ENCODE peak calls at places on chromosome 11, in ten cellular contexts. One of them, this sample, is unnamed.

GRCh38 chr11:108213784-108214183 is 8.7 kb downstream of the NPAT start:
- DNase-seq in lower leg skin: no peak
- DNase-seq in A549: no peak
- DNase-seq in uterus: no peak
- DNase-seq in stomach: no peak
- DNase-seq in breast epithelium: no peak
- DNase-seq in thyroid gland: no peak
- DNase-seq in ovary: no peak
- DNase-seq in H1: no peak
- DNase-seq in suprapubic skin: no peak
- DNase-seq in this sample: no peak

GRCh38 chr11:72609045-72609444 is 65.2 kb downstream of the PDE2A start:
- DNase-seq in stomach: no peak
- DNase-seq in thyroid gland: no peak
- DNase-seq in suprapubic skin: no peak
- DNase-seq in ovary: no peak
- DNase-seq in A549: no peak
- DNase-seq in breast epithelium: no peak
- DNase-seq in lower leg skin: no peak
- DNase-seq in uterus: no peak
- DNase-seq in H1: no peak
- DNase-seq in this sample: no peak

GRCh38 chr11:15493066-15493465 is 378.3 kb downstream of the INSC start:
- DNase-seq in breast epithelium: no peak
- DNase-seq in uterus: no peak
- DNase-seq in A549: no peak
- DNase-seq in suprapubic skin: no peak
- DNase-seq in ovary: no peak
- DNase-seq in stomach: no peak
- DNase-seq in lower leg skin: no peak
- DNase-seq in thyroid gland: no peak
- DNase-seq in H1: no peak
- DNase-seq in this sample: no peak

GRCh38 chr11:19441752-19442553 is 201.2 kb upstream of the E2F8 start:
- DNase-seq in A549: peak
- DNase-seq in uterus: no peak
- DNase-seq in stomach: peak
- DNase-seq in ovary: no peak
- DNase-seq in H1: no peak
- DNase-seq in lower leg skin: no peak
- DNase-seq in thyroid gland: peak
- DNase-seq in suprapubic skin: no peak
- DNase-seq in breast epithelium: no peak
- DNase-seq in this sample: peak

GRCh38 chr11:57347336-57347735 is 9.2 kb downstream of the P2RX3 start:
- DNase-seq in A549: no peak
- DNase-seq in breast epithelium: no peak
- DNase-seq in lower leg skin: no peak
- DNase-seq in H1: no peak
- DNase-seq in stomach: no peak
- DNase-seq in thyroid gland: no peak
- DNase-seq in suprapubic skin: no peak
- DNase-seq in uterus: no peak
- DNase-seq in ovary: no peak
- DNase-seq in this sample: no peak

GRCh38 chr11:128171496-128171895 is 415.9 kb downstream of the ETS1 start:
- DNase-seq in breast epithelium: no peak
- DNase-seq in lower leg skin: no peak
- DNase-seq in ovary: no peak
- DNase-seq in H1: no peak
- DNase-seq in thyroid gland: no peak
- DNase-seq in stomach: no peak
- DNase-seq in A549: no peak
- DNase-seq in suprapubic skin: no peak
- DNase-seq in uterus: no peak
- DNase-seq in this sample: no peak

GRCh38 chr11:117750357-117750756 is 46.7 kb downstream of the DSCAML1 start:
- DNase-seq in uterus: no peak
- DNase-seq in lower leg skin: no peak
- DNase-seq in ovary: no peak
- DNase-seq in stomach: no peak
- DNase-seq in thyroid gland: no peak
- DNase-seq in suprapubic skin: no peak
- DNase-seq in A549: no peak
- DNase-seq in H1: no peak
- DNase-seq in breast epithelium: no peak
- DNase-seq in this sample: no peak

GRCh38 chr11:35662649-35663407 is at the start of gene TRIM44:
- DNase-seq in stomach: peak
- DNase-seq in uterus: peak
- DNase-seq in suprapubic skin: peak
- DNase-seq in breast epithelium: peak
- DNase-seq in ovary: peak
- DNase-seq in thyroid gland: peak
- DNase-seq in H1: peak
- DNase-seq in A549: peak
- DNase-seq in lower leg skin: peak
- DNase-seq in this sample: peak

GRCh38 chr11:701741-702513 is 4.1 kb upstream of the EPS8L2 start:
- DNase-seq in lower leg skin: no peak
- DNase-seq in stomach: no peak
- DNase-seq in thyroid gland: no peak
- DNase-seq in breast epithelium: no peak
- DNase-seq in A549: no peak
- DNase-seq in H1: no peak
- DNase-seq in ovary: no peak
- DNase-seq in uterus: no peak
- DNase-seq in suprapubic skin: peak
- DNase-seq in this sample: peak

GRCh38 chr11:11391796-11392195 is 38.7 kb upstream of the CSNK2A3 start:
- DNase-seq in thyroid gland: peak
- DNase-seq in suprapubic skin: no peak
- DNase-seq in uterus: no peak
- DNase-seq in A549: no peak
- DNase-seq in ovary: no peak
- DNase-seq in lower leg skin: no peak
- DNase-seq in breast epithelium: no peak
- DNase-seq in stomach: no peak
- DNase-seq in H1: no peak
- DNase-seq in this sample: no peak

GRCh38 chr11:115872418-115872817 is 368.2 kb upstream of the CADM1 start:
- DNase-seq in A549: no peak
- DNase-seq in stomach: no peak
- DNase-seq in suprapubic skin: no peak
- DNase-seq in lower leg skin: no peak
- DNase-seq in ovary: no peak
- DNase-seq in breast epithelium: no peak
- DNase-seq in thyroid gland: no peak
- DNase-seq in uterus: no peak
- DNase-seq in H1: no peak
- DNase-seq in this sample: no peak

GRCh38 chr11:115873813-115874212 is 369.6 kb upstream of the CADM1 start:
- DNase-seq in A549: no peak
- DNase-seq in uterus: no peak
- DNase-seq in stomach: no peak
- DNase-seq in H1: no peak
- DNase-seq in ovary: no peak
- DNase-seq in thyroid gland: no peak
- DNase-seq in lower leg skin: no peak
- DNase-seq in breast epithelium: no peak
- DNase-seq in suprapubic skin: no peak
- DNase-seq in this sample: no peak

GRCh38 chr11:115869131-115869530 is 364.9 kb upstream of the CADM1 start:
- DNase-seq in ovary: no peak
- DNase-seq in H1: no peak
- DNase-seq in uterus: no peak
- DNase-seq in lower leg skin: no peak
- DNase-seq in stomach: no peak
- DNase-seq in thyroid gland: no peak
- DNase-seq in breast epithelium: no peak
- DNase-seq in A549: no peak
- DNase-seq in suprapubic skin: no peak
- DNase-seq in this sample: no peak

GRCh38 chr11:115871161-115871750 is 367.0 kb upstream of the CADM1 start:
- DNase-seq in lower leg skin: no peak
- DNase-seq in H1: no peak
- DNase-seq in suprapubic skin: no peak
- DNase-seq in stomach: no peak
- DNase-seq in ovary: no peak
- DNase-seq in uterus: no peak
- DNase-seq in breast epithelium: no peak
- DNase-seq in thyroid gland: no peak
- DNase-seq in A549: no peak
- DNase-seq in this sample: no peak

DNA sequence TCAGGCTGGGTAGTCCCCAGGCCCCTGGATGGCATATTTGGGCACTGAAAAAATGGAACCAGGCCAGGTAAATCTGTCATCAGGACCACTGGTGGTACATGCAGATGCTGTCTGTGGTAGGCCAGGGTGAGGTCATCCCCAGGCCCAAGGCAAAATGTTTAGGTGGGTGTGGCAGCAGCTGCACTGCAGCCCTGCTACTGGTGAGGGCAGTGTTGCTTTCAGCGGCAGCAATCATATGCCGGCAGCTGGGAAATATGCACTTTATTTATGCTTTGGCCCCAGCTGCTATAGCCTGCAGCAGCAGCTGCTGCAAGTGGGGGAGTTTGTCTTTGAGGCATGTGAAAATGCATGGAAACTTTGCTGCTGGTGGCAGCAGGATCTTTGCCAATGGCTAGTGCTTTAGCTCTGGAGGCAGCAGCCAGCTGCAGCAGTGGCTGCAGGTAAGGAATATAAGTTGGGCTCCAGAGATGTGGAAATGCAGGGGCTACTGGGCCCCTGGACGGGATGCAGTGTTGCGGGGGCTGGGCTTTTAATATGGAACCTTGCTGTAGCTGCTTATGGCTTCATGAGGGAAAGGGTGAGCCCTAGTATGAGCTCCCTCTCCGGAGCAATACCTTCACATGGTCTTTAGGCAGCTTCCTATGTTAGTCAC is 365.7 kb upstream of the CADM1 start:
- DNase-seq in ovary: no peak
- DNase-seq in stomach: no peak
- DNase-seq in uterus: no peak
- DNase-seq in lower leg skin: no peak
- DNase-seq in A549: no peak
- DNase-seq in breast epithelium: no peak
- DNase-seq in suprapubic skin: no peak
- DNase-seq in H1: peak
- DNase-seq in thyroid gland: no peak
- DNase-seq in this sample: peak
- TF ChIP-seq CTCF in ovary: no peak
- TF ChIP-seq CTCF in stomach: no peak
- TF ChIP-seq CTCF in uterus: no peak
- TF ChIP-seq CTCF in lower leg skin: no peak
- TF ChIP-seq CTCF in A549: no peak
- TF ChIP-seq CTCF in breast epithelium: no peak
- TF ChIP-seq CTCF in suprapubic skin: peak
- TF ChIP-seq CTCF in H1: peak
- TF ChIP-seq CTCF in thyroid gland: no peak
- TF ChIP-seq CTCF in this sample: peak

GRCh38 chr11:8942518-8943066 is at the start of gene ASCL3:
- DNase-seq in stomach: no peak
- DNase-seq in suprapubic skin: no peak
- DNase-seq in lower leg skin: no peak
- DNase-seq in uterus: no peak
- DNase-seq in ovary: no peak
- DNase-seq in A549: no peak
- DNase-seq in breast epithelium: no peak
- DNase-seq in thyroid gland: no peak
- DNase-seq in H1: no peak
- DNase-seq in this sample: no peak
- TF ChIP-seq POLR2A in stomach: no peak
- TF ChIP-seq POLR2A in suprapubic skin: no peak
- TF ChIP-seq POLR2A in lower leg skin: no peak
- TF ChIP-seq POLR2A in uterus: no peak
- TF ChIP-seq POLR2A in ovary: no peak
- TF ChIP-seq POLR2A in A549: no peak
- TF ChIP-seq POLR2A in breast epithelium: no peak
- TF ChIP-seq POLR2A in thyroid gland: no peak
- TF ChIP-seq POLR2A in H1: no peak
- TF ChIP-seq POLR2A in this sample: no peak

GRCh38 chr11:100711984-100712383 is 24.9 kb downstream of the ARHGAP42 start:
- DNase-seq in breast epithelium: no peak
- DNase-seq in stomach: no peak
- DNase-seq in suprapubic skin: no peak
- DNase-seq in ovary: no peak
- DNase-seq in A549: no peak
- DNase-seq in H1: no peak
- DNase-seq in uterus: no peak
- DNase-seq in lower leg skin: no peak
- DNase-seq in thyroid gland: no peak
- DNase-seq in this sample: no peak

GRCh38 chr11:100705447-100705846 is 18.4 kb downstream of the ARHGAP42 start:
- DNase-seq in breast epithelium: no peak
- DNase-seq in uterus: no peak
- DNase-seq in lower leg skin: no peak
- DNase-seq in A549: no peak
- DNase-seq in H1: no peak
- DNase-seq in thyroid gland: no peak
- DNase-seq in suprapubic skin: no peak
- DNase-seq in ovary: no peak
- DNase-seq in stomach: no peak
- DNase-seq in this sample: no peak

GRCh38 chr11:100709233-100709999 is 22.3 kb downstream of the ARHGAP42 start:
- DNase-seq in lower leg skin: no peak
- DNase-seq in uterus: no peak
- DNase-seq in thyroid gland: no peak
- DNase-seq in A549: no peak
- DNase-seq in stomach: no peak
- DNase-seq in H1: no peak
- DNase-seq in ovary: no peak
- DNase-seq in suprapubic skin: no peak
- DNase-seq in breast epithelium: no peak
- DNase-seq in this sample: no peak

GRCh38 chr11:100704176-100704575 is 17.1 kb downstream of the ARHGAP42 start:
- DNase-seq in stomach: no peak
- DNase-seq in ovary: no peak
- DNase-seq in breast epithelium: no peak
- DNase-seq in uterus: no peak
- DNase-seq in A549: no peak
- DNase-seq in suprapubic skin: no peak
- DNase-seq in lower leg skin: no peak
- DNase-seq in H1: no peak
- DNase-seq in thyroid gland: no peak
- DNase-seq in this sample: no peak

GRCh38 chr11:100706179-100706578 is 19.1 kb downstream of the ARHGAP42 start:
- DNase-seq in A549: no peak
- DNase-seq in breast epithelium: no peak
- DNase-seq in uterus: no peak
- DNase-seq in suprapubic skin: no peak
- DNase-seq in H1: no peak
- DNase-seq in lower leg skin: no peak
- DNase-seq in thyroid gland: no peak
- DNase-seq in stomach: no peak
- DNase-seq in ovary: no peak
- DNase-seq in this sample: no peak
- TF ChIP-seq CTCF in A549: no peak
- TF ChIP-seq CTCF in breast epithelium: no peak
- TF ChIP-seq CTCF in uterus: no peak
- TF ChIP-seq CTCF in suprapubic skin: no peak
- TF ChIP-seq CTCF in H1: no peak
- TF ChIP-seq CTCF in lower leg skin: no peak
- TF ChIP-seq CTCF in thyroid gland: no peak
- TF ChIP-seq CTCF in stomach: no peak
- TF ChIP-seq CTCF in ovary: no peak
- TF ChIP-seq CTCF in this sample: no peak

GRCh38 chr11:125111341-125112234 is at the start of gene TMEM218:
- DNase-seq in A549: peak
- DNase-seq in breast epithelium: peak
- DNase-seq in suprapubic skin: peak
- DNase-seq in H1: peak
- DNase-seq in lower leg skin: peak
- DNase-seq in stomach: peak
- DNase-seq in thyroid gland: peak
- DNase-seq in uterus: peak
- DNase-seq in ovary: peak
- DNase-seq in this sample: peak
- TF ChIP-seq POLR2A in A549: peak
- TF ChIP-seq POLR2A in breast epithelium: no peak
- TF ChIP-seq POLR2A in suprapubic skin: no peak
- TF ChIP-seq POLR2A in H1: no peak
- TF ChIP-seq POLR2A in lower leg skin: no peak
- TF ChIP-seq POLR2A in stomach: no peak
- TF ChIP-seq POLR2A in thyroid gland: no peak
- TF ChIP-seq POLR2A in uterus: peak
- TF ChIP-seq POLR2A in ovary: peak
- TF ChIP-seq POLR2A in this sample: no peak